ENCODE peak calls at places on chromosomes 12 and 14, in ten cellular contexts. Z is left ventricle myocardium inferior, S is fibroblast of lung, E is PC-3, A is heart left ventricle, H is IMR-90, T is neural progenitor cell, U is pancreas, Y is breast epithelium, M is hepatocyte. R is an unnamed sample. For H3K4me1, the result is how much of the 10 kb centered on the place peaks cover.

GRCh38 chr12:106296179-106296877 is 6.2 kb upstream of the TCP11L2 start:
- DNase-seq in Y (no peak), Z (no peak), U (no peak), M (peak), H (peak), E (peak), S (peak), T (no peak), A (no peak), R (no peak)

GRCh38 chr14:37262649-37263048 is 64.9 kb downstream of the MIPOL1 start:
- DNase-seq in U (no peak), M (no peak), S (no peak), E (no peak), Z (no peak), T (peak), Y (no peak), A (no peak), H (no peak), R (no peak)

GRCh38 chr14:103801459-103801858 is 45.9 kb downstream of the PPP1R13B start:
- DNase-seq in H (peak), U (no peak), E (peak), T (no peak), M (peak), Z (no peak), Y (no peak), A (no peak), S (peak), R (no peak)

GRCh38 chr12:108335349-108336119 is 3.6 kb downstream of the CMKLR1 start:
- DNase-seq in M (no peak), H (no peak), E (no peak), Z (no peak), Y (no peak), T (no peak), U (no peak), A (no peak), S (no peak), R (no peak)

GRCh38 chr14:98907271-98907670 is 364.7 kb downstream of the BCL11B start:
- DNase-seq in M (no peak), E (no peak), A (no peak), U (no peak), Y (no peak), S (no peak), T (no peak), H (no peak), Z (no peak), R (no peak)

GRCh38 chr12:87157791-87158190 is 871.4 kb downstream of the C12orf50 start:
- DNase-seq in A (no peak), H (peak), T (no peak), U (no peak), S (peak), Y (no peak), Z (no peak), M (peak), E (peak), R (no peak)

GRCh38 chr12:120079352-120080042 is 37.1 kb downstream of the RAB35 start:
- DNase-seq in E (peak), Z (no peak), Y (no peak), M (no peak), S (no peak), A (no peak), H (no peak), T (no peak), U (no peak), R (no peak)

GRCh38 chr14:95889236-95889979 is 12.8 kb downstream of the TUNAR start:
- DNase-seq in A (no peak), S (no peak), M (no peak), Y (no peak), H (no peak), U (no peak), E (no peak), T (no peak), Z (no peak), R (no peak)

GRCh38 chr14:81529391-81529790 is 4.3 kb downstream of the SEL1L start:
- DNase-seq in Z (no peak), S (no peak), A (no peak), H (peak), T (no peak), U (no peak), E (no peak), M (no peak), Y (no peak), R (no peak)

GRCh38 chr12:102824218-102824835 is 92.7 kb downstream of the PAH start:
- DNase-seq in Z (peak), S (peak), M (peak), T (peak), E (peak), H (peak), U (no peak), Y (peak), A (peak), R (no peak)

GRCh38 chr12:106492893-106493292 is 89.9 kb upstream of the RFX4 start:
- DNase-seq in E (no peak), Y (no peak), Z (no peak), M (no peak), A (no peak), H (no peak), U (no peak), S (no peak), T (no peak), R (no peak)

GRCh38 chr12:68792952-68793351 is 15.0 kb upstream of the MDM2 start:
- DNase-seq in E (peak), T (peak), H (peak), A (no peak), M (no peak), U (no peak), S (no peak), Y (no peak), Z (no peak), R (no peak)

GRCh38 chr14:21054123-21054767 is 3.4 kb upstream of the RNASE8 start:
- DNase-seq in Y (no peak), H (no peak), T (no peak), S (no peak), A (no peak), M (peak), Z (no peak), U (peak), E (no peak), R (no peak)

GRCh38 chr14:22547309-22547947 is 41.6 kb downstream of the DAD1 start:
- DNase-seq in Y (no peak), T (no peak), S (no peak), U (no peak), M (no peak), E (no peak), Z (peak), A (peak), H (no peak), R (no peak)

GRCh38 chr12:9076733-9077575 is 38.8 kb downstream of the A2M start:
- DNase-seq in T (no peak), E (no peak), H (no peak), Z (no peak), S (no peak), U (no peak), M (no peak), A (no peak), Y (no peak), R (no peak)

GRCh38 chr14:68981124-68981523 is 2.0 kb upstream of the ACTN1 start:
- DNase-seq in A (no peak), S (no peak), Y (no peak), T (no peak), U (no peak), E (no peak), H (no peak), M (no peak), Z (no peak), R (no peak)

GRCh38 chr14:68979722-68980552 is 835 bp upstream of the ACTN1 start:
- DNase-seq in S (peak), Y (peak), E (peak), H (peak), U (peak), M (peak), A (peak), T (peak), Z (peak), R (peak)

GRCh38 chr14:68983210-68983609 is 4.1 kb upstream of the ACTN1 start:
- DNase-seq in S (no peak), E (no peak), Y (no peak), H (no peak), Z (no peak), T (no peak), U (no peak), A (no peak), M (no peak), R (no peak)

GRCh38 chr14:68982581-68982980 is 3.5 kb upstream of the ACTN1 start:
- DNase-seq in U (no peak), Y (no peak), T (no peak), E (no peak), M (no peak), H (peak), Z (no peak), A (no peak), S (peak), R (no peak)

GRCh38 chr14:68981539-68981976 is 2.5 kb upstream of the ACTN1 start:
- DNase-seq in U (no peak), T (no peak), Z (no peak), A (no peak), H (peak), M (no peak), S (peak), E (no peak), Y (no peak), R (no peak)
- TF ChIP-seq CTCF in U (no peak), T (no peak), Z (no peak), A (no peak), H (no peak), M (no peak), S (no peak), E (no peak), Y (no peak), R (no peak)

GRCh38 chr12:66898700-66899469 is 220.0 kb upstream of the GRIP1 start:
- DNase-seq in Y (no peak), S (no peak), M (no peak), A (no peak), E (no peak), U (no peak), H (no peak), T (no peak), Z (no peak), R (no peak)
- H3K4me1 ChIP-seq in Y (under half), S (under half), M (under half), A (under half), E (under half), U (under half), H (under half), T (under half), Z (under half), R (under half)

GRCh38 chr12:1532796-1533195 is 61.6 kb downstream of the FBXL14 start:
- DNase-seq in S (no peak), T (no peak), M (no peak), Z (no peak), U (no peak), Y (no peak), E (no peak), A (no peak), H (no peak), R (no peak)
- TF ChIP-seq CTCF in S (peak), T (no peak), M (no peak), Z (no peak), U (no peak), Y (no peak), E (no peak), A (no peak), H (peak), R (no peak)

GRCh38 chr14:52315355-52315718 is 1.2 kb downstream of the PTGER2 start:
- DNase-seq in M (no peak), E (no peak), A (no peak), U (no peak), Y (no peak), T (peak), Z (no peak), H (peak), S (no peak), R (no peak)

GRCh38 chr14:52313493-52313881 is 625 bp upstream of the PTGER2 start:
- DNase-seq in E (no peak), Z (no peak), U (no peak), A (no peak), S (no peak), Y (no peak), M (no peak), T (no peak), H (peak), R (no peak)

GRCh38 chr14:52314521-52315354 is 626 bp downstream of the PTGER2 start:
- DNase-seq in A (peak), M (peak), Y (no peak), Z (peak), S (peak), E (no peak), H (peak), T (peak), U (no peak), R (no peak)

GRCh38 chr14:52312872-52313492 is 1.1 kb upstream of the PTGER2 start:
- DNase-seq in E (no peak), T (no peak), S (peak), M (peak), U (no peak), Z (no peak), Y (no peak), A (no peak), H (peak), R (no peak)

GRCh38 chr14:52313903-52314481 is at the start of gene PTGER2:
- DNase-seq in E (peak), Y (peak), H (peak), M (peak), S (peak), U (peak), Z (peak), A (peak), T (peak), R (peak)
- H3K4me1 ChIP-seq in E (under half), Y (under half), H (under half), M (under half), S (under half), U (under half), Z (under half), A (under half), T (under half), R (under half)

GRCh38 chr12:130870442-130871285 is 1.2 kb upstream of the RAN start:
- DNase-seq in Z (peak), M (peak), U (peak), A (peak), S (peak), E (peak), H (peak), Y (no peak), T (peak), R (peak)
- TF ChIP-seq CTCF in Z (peak), M (peak), U (peak), A (peak), S (peak), E (peak), H (peak), Y (no peak), T (peak), R (peak)

DNA sequence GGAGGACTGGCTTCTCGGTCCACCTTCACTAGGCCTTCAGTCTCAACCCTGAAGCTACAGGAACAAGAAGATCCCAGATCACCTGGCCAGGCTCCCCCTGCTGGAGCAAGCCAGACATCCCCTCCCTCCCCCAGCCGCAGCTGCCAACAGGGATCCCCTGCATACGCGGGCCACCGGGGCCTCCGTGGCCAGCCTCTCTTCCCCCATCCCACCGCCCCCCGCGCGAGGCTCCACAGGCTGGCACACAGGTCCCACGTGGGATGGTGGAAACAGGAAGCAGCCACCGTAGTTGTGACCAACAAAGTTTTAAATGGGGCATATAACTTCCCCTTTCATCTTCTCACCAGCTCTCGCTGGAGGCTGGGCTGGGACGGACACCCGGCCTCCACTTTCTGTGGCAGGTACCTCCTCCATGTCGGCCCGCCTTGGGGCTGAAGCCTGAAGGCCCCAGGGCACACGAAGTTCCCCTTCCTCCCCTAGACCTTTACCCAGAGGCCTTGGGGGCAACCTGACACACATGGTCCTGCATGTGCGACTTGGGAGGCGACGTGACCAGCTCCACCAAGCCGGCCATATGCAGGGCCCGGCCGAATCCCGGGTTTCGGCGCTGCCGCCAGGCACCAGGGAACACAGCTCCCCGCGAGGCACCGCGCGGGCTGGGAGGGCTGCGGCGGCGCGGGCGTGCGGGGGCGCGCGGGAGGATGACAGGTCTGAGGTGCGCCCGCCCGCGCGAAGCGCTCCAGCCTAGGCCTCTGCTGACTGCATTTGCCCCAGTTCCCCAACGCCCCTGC is 44.4 kb upstream of the PNMA1 start:
- DNase-seq in S (peak), U (peak), E (peak), H (peak), T (peak), A (peak), Y (no peak), M (peak), Z (peak), R (no peak)
- H3K4me1 ChIP-seq in S (half or more), U (half or more), E (half or more), H (half or more), T (under half), A (half or more), Y (under half), M (half or more), Z (half or more), R (half or more)

GRCh38 chr12:64392221-64392620 is 1.7 kb upstream of the C12orf56 start:
- DNase-seq in T (peak), Z (no peak), E (peak), Y (no peak), M (peak), A (no peak), S (peak), U (no peak), H (peak), R (no peak)
- TF ChIP-seq CTCF in T (peak), Z (no peak), E (peak), Y (no peak), M (peak), A (peak), S (peak), U (no peak), H (peak), R (no peak)